ENCODE peak calls at places on chromosome 22, in six cellular contexts. I, D, L, X, P and O are unnamed samples.

GRCh38 chr22:19832476-19833108 is 22.1 kb downstream of the GNB1L start:
- DNase-seq in L (no peak), I (peak; percentile 43), P (no peak), D (no peak), X (no peak), O (no peak)

GRCh38 chr22:42799462-42800405 is 57.3 kb downstream of the ARFGAP3 start:
- DNase-seq in D (no peak), I (no peak), X (no peak), P (no peak), L (no peak), O (no peak)

GRCh38 chr22:19786959-19787848 is 26.6 kb downstream of the TBX1 start:
- DNase-seq in P (no peak), X (no peak), L (no peak), D (no peak), I (no peak), O (no peak)

GRCh38 chr22:44057411-44057987 is 33.4 kb downstream of the PARVB start:
- DNase-seq in P (peak; percentile 75), I (no peak), L (peak; percentile 22), D (no peak), X (no peak), O (no peak)

GRCh38 chr22:43337385-43337784 is 5.8 kb downstream of the SCUBE1 start:
- DNase-seq in X (no peak), D (no peak), I (no peak), P (no peak), L (no peak), O (no peak)

GRCh38 chr22:35054064-35054463 is 11.9 kb upstream of the ISX start:
- DNase-seq in I (no peak), L (no peak), P (no peak), D (no peak), X (no peak), O (no peak)

GRCh38 chr22:39932918-39933649 is 27.1 kb upstream of the TMA7B start:
- DNase-seq in L (peak; percentile 39), P (no peak), D (no peak), I (peak; percentile 72), X (no peak), O (peak; percentile 12)

GRCh38 chr22:31075961-31076360 is 5.2 kb upstream of the SMTN start:
- DNase-seq in L (peak; percentile 56), I (no peak), D (no peak), P (peak; percentile 86), X (no peak), O (no peak)

GRCh38 chr22:44166877-44167276 is 13.8 kb upstream of the PARVG start:
- DNase-seq in P (no peak), X (no peak), D (no peak), L (no peak), I (no peak), O (no peak)

GRCh38 chr22:36435516-36436415 is 45.7 kb downstream of the TXN2 start:
- DNase-seq in P (no peak), X (no peak), D (peak; percentile 52), L (no peak), I (peak; percentile 77), O (no peak)

GRCh38 chr22:44535362-44536095 is 37.5 kb upstream of the RTL6 start:
- DNase-seq in I (no peak), D (no peak), L (no peak), X (no peak), P (no peak), O (no peak)

GRCh38 chr22:38309614-38310517 is 7.4 kb downstream of the CSNK1E start:
- DNase-seq in I (no peak), X (no peak), P (no peak), L (no peak), D (no peak), O (no peak)
- H3K4me3 ChIP-seq in I (no peak overlapping the region), X (peak overlapping the region; percentile 4), P (peak overlapping the region; percentile 22), L (no peak overlapping the region), D (no peak overlapping the region), O (no peak overlapping the region)

GRCh38 chr22:22535662-22536061 is 15.6 kb upstream of the ZNF280A start:
- DNase-seq in P (no peak), I (no peak), D (no peak), X (no peak), L (no peak), O (no peak)
- H3K4me3 ChIP-seq in P (no peak overlapping the region), I (no peak overlapping the region), D (no peak overlapping the region), X (no peak overlapping the region), L (no peak overlapping the region), O (no peak overlapping the region)

GRCh38 chr22:24400037-24400725 is 27.2 kb upstream of the ADORA2A start:
- DNase-seq in L (no peak), X (no peak), I (no peak), P (no peak), D (peak; percentile 33), O (no peak)

GRCh38 chr22:24401824-24402434 is 25.5 kb upstream of the ADORA2A start:
- DNase-seq in L (no peak), P (no peak), I (no peak), D (no peak), X (no peak), O (no peak)

GRCh38 chr22:24398409-24398808 is 29.0 kb upstream of the ADORA2A start:
- DNase-seq in P (no peak), I (no peak), X (no peak), L (no peak), D (no peak), O (no peak)

GRCh38 chr22:24402460-24403192 is 24.8 kb upstream of the ADORA2A start:
- DNase-seq in X (peak; percentile 60), P (peak; percentile 72), I (no peak), L (peak; percentile 91), D (peak; percentile 33), O (peak; percentile 84)

GRCh38 chr22:24400726-24401596 is 26.4 kb upstream of the ADORA2A start:
- DNase-seq in X (no peak), P (no peak), I (no peak), D (peak; percentile 53), L (no peak), O (no peak)
- H3K4me3 ChIP-seq in X (no peak overlapping the region), P (no peak overlapping the region), I (no peak overlapping the region), D (peak overlapping the region; percentile 49), L (no peak overlapping the region), O (no peak overlapping the region)

GRCh38 chr22:29205260-29205597 is 467 bp upstream of the EMID1 start:
- DNase-seq in L (no peak), P (no peak), D (no peak), X (no peak), I (no peak), O (no peak)
- H3K4me3 ChIP-seq in L (peak overlapping the region; percentile 36), P (peak overlapping the region; percentile 47), D (peak overlapping the region; percentile 32), X (peak overlapping the region; percentile 52), I (no peak overlapping the region), O (peak overlapping the region; percentile 30)

DNA sequence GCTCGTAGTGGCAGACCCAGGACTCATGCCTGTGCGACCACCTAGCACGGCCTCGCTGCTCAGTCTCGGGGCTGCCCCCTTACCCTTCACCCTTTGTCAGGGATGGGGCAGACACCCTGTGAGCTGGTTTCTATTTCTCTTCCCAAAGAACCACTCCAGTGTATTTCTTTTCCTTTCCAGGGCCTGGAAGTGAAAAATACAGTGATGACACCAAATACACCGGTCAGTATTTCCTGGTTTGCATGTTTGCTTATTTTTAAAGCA is 13.7 kb downstream of the TMEM121B start:
- DNase-seq in I (no peak), P (no peak), X (no peak), L (no peak), D (no peak), O (no peak)
- H3K4me3 ChIP-seq in I (no peak overlapping the region), P (no peak overlapping the region), X (no peak overlapping the region), L (no peak overlapping the region), D (no peak overlapping the region), O (no peak overlapping the region)